ENCODE peak calls at places on chromosomes 3 and 15, in nine cellular contexts. One of them, this sample, is unnamed.

GRCh38 chr15:87672309-87672897 is 584.1 kb downstream of the NTRK3 start:
- DNase-seq in Caco-2: peak; percentile 54
- DNase-seq in dorsolateral prefrontal cortex: peak; percentile 11
- DNase-seq in CD4-positive, alpha-beta T cell: no peak
- DNase-seq in nephron progenitor cell: peak; percentile 54
- DNase-seq in hepatocyte: peak; percentile 50
- DNase-seq in kidney epithelial cell: no peak
- DNase-seq in OCI-LY7: no peak
- DNase-seq in right atrium auricular region: no peak
- DNase-seq in this sample: no peak

GRCh38 chr3:42544492-42545283 is 37.1 kb downstream of the SEC22C start:
- DNase-seq in right atrium auricular region: peak; percentile 69
- DNase-seq in OCI-LY7: no peak
- DNase-seq in kidney epithelial cell: no peak
- DNase-seq in hepatocyte: peak; percentile 39
- DNase-seq in Caco-2: no peak
- DNase-seq in CD4-positive, alpha-beta T cell: no peak
- DNase-seq in nephron progenitor cell: no peak
- DNase-seq in dorsolateral prefrontal cortex: no peak
- DNase-seq in this sample: no peak

GRCh38 chr3:25094932-25095690 is 333.0 kb upstream of the RARB start:
- DNase-seq in right atrium auricular region: no peak
- DNase-seq in Caco-2: no peak
- DNase-seq in hepatocyte: no peak
- DNase-seq in OCI-LY7: no peak
- DNase-seq in nephron progenitor cell: peak; percentile 8
- DNase-seq in CD4-positive, alpha-beta T cell: no peak
- DNase-seq in dorsolateral prefrontal cortex: no peak
- DNase-seq in kidney epithelial cell: no peak
- DNase-seq in this sample: no peak

GRCh38 chr15:40252141-40252437 is 13.2 kb downstream of the PAK6 start:
- DNase-seq in nephron progenitor cell: peak; percentile 32
- DNase-seq in OCI-LY7: no peak
- DNase-seq in kidney epithelial cell: no peak
- DNase-seq in hepatocyte: no peak
- DNase-seq in right atrium auricular region: no peak
- DNase-seq in CD4-positive, alpha-beta T cell: no peak
- DNase-seq in Caco-2: no peak
- DNase-seq in dorsolateral prefrontal cortex: peak; percentile 45
- DNase-seq in this sample: no peak

GRCh38 chr3:148924572-148924971 is 59.5 kb downstream of the CPA3 start:
- DNase-seq in OCI-LY7: no peak
- DNase-seq in nephron progenitor cell: no peak
- DNase-seq in kidney epithelial cell: no peak
- DNase-seq in right atrium auricular region: no peak
- DNase-seq in Caco-2: no peak
- DNase-seq in dorsolateral prefrontal cortex: no peak
- DNase-seq in hepatocyte: no peak
- DNase-seq in CD4-positive, alpha-beta T cell: no peak
- DNase-seq in this sample: no peak

GRCh38 chr15:88635343-88635742 is 3.5 kb upstream of the ISG20 start:
- DNase-seq in OCI-LY7: peak; percentile 86
- DNase-seq in right atrium auricular region: no peak
- DNase-seq in Caco-2: no peak
- DNase-seq in CD4-positive, alpha-beta T cell: peak; percentile 39
- DNase-seq in dorsolateral prefrontal cortex: no peak
- DNase-seq in kidney epithelial cell: no peak
- DNase-seq in hepatocyte: no peak
- DNase-seq in nephron progenitor cell: no peak
- DNase-seq in this sample: no peak

GRCh38 chr3:41503998-41504623 is 304.8 kb downstream of the CTNNB1 start:
- DNase-seq in CD4-positive, alpha-beta T cell: no peak
- DNase-seq in right atrium auricular region: no peak
- DNase-seq in kidney epithelial cell: no peak
- DNase-seq in nephron progenitor cell: no peak
- DNase-seq in dorsolateral prefrontal cortex: no peak
- DNase-seq in OCI-LY7: no peak
- DNase-seq in hepatocyte: no peak
- DNase-seq in Caco-2: no peak
- DNase-seq in this sample: no peak

GRCh38 chr3:115052906-115053305 is 94.2 kb downstream of the ZBTB20 start:
- DNase-seq in hepatocyte: no peak
- DNase-seq in dorsolateral prefrontal cortex: no peak
- DNase-seq in right atrium auricular region: no peak
- DNase-seq in Caco-2: no peak
- DNase-seq in CD4-positive, alpha-beta T cell: no peak
- DNase-seq in kidney epithelial cell: no peak
- DNase-seq in nephron progenitor cell: no peak
- DNase-seq in OCI-LY7: no peak
- DNase-seq in this sample: no peak

GRCh38 chr15:71790081-71790480 is 20.3 kb upstream of the NR2E3 start:
- DNase-seq in CD4-positive, alpha-beta T cell: no peak
- DNase-seq in OCI-LY7: no peak
- DNase-seq in nephron progenitor cell: no peak
- DNase-seq in Caco-2: peak; percentile 50
- DNase-seq in right atrium auricular region: no peak
- DNase-seq in kidney epithelial cell: no peak
- DNase-seq in hepatocyte: peak; percentile 69
- DNase-seq in dorsolateral prefrontal cortex: no peak
- DNase-seq in this sample: no peak

GRCh38 chr15:68192804-68193521 is 12.2 kb downstream of the CALML4 start:
- DNase-seq in CD4-positive, alpha-beta T cell: no peak
- DNase-seq in kidney epithelial cell: no peak
- DNase-seq in hepatocyte: peak; percentile 5
- DNase-seq in nephron progenitor cell: no peak
- DNase-seq in right atrium auricular region: no peak
- DNase-seq in dorsolateral prefrontal cortex: peak; percentile 53
- DNase-seq in Caco-2: no peak
- DNase-seq in OCI-LY7: no peak
- DNase-seq in this sample: no peak

GRCh38 chr3:179373938-179374337 is 26.4 kb downstream of the MFN1 start:
- DNase-seq in CD4-positive, alpha-beta T cell: no peak
- DNase-seq in kidney epithelial cell: no peak
- DNase-seq in dorsolateral prefrontal cortex: no peak
- DNase-seq in Caco-2: no peak
- DNase-seq in OCI-LY7: no peak
- DNase-seq in nephron progenitor cell: no peak
- DNase-seq in right atrium auricular region: no peak
- DNase-seq in hepatocyte: no peak
- DNase-seq in this sample: no peak

GRCh38 chr3:192864943-192865342 is 52.7 kb downstream of the MB21D2 start:
- DNase-seq in CD4-positive, alpha-beta T cell: no peak
- DNase-seq in OCI-LY7: peak; percentile 50
- DNase-seq in hepatocyte: no peak
- DNase-seq in dorsolateral prefrontal cortex: no peak
- DNase-seq in kidney epithelial cell: no peak
- DNase-seq in right atrium auricular region: no peak
- DNase-seq in nephron progenitor cell: no peak
- DNase-seq in Caco-2: no peak
- DNase-seq in this sample: no peak

GRCh38 chr15:53210653-53211052 is 420.5 kb upstream of the ONECUT1 start:
- DNase-seq in hepatocyte: no peak
- DNase-seq in CD4-positive, alpha-beta T cell: no peak
- DNase-seq in dorsolateral prefrontal cortex: no peak
- DNase-seq in Caco-2: no peak
- DNase-seq in nephron progenitor cell: no peak
- DNase-seq in kidney epithelial cell: no peak
- DNase-seq in right atrium auricular region: no peak
- DNase-seq in OCI-LY7: no peak
- DNase-seq in this sample: no peak

GRCh38 chr15:92817339-92817886 is 82.7 kb upstream of the CHD2 start:
- DNase-seq in nephron progenitor cell: no peak
- DNase-seq in hepatocyte: no peak
- DNase-seq in Caco-2: no peak
- DNase-seq in right atrium auricular region: no peak
- DNase-seq in CD4-positive, alpha-beta T cell: no peak
- DNase-seq in dorsolateral prefrontal cortex: no peak
- DNase-seq in OCI-LY7: peak; percentile 69
- DNase-seq in kidney epithelial cell: no peak
- DNase-seq in this sample: no peak

GRCh38 chr3:189278211-189278610 is 106.4 kb downstream of the TPRG1 start:
- DNase-seq in dorsolateral prefrontal cortex: peak; percentile 67
- DNase-seq in nephron progenitor cell: no peak
- DNase-seq in Caco-2: no peak
- DNase-seq in right atrium auricular region: no peak
- DNase-seq in hepatocyte: no peak
- DNase-seq in kidney epithelial cell: no peak
- DNase-seq in OCI-LY7: no peak
- DNase-seq in CD4-positive, alpha-beta T cell: no peak
- DNase-seq in this sample: no peak

GRCh38 chr3:132231633-132232032 is 85.6 kb upstream of the ACP3 start:
- DNase-seq in OCI-LY7: no peak
- DNase-seq in nephron progenitor cell: no peak
- DNase-seq in right atrium auricular region: no peak
- DNase-seq in kidney epithelial cell: no peak
- DNase-seq in hepatocyte: peak; percentile 67
- DNase-seq in Caco-2: no peak
- DNase-seq in CD4-positive, alpha-beta T cell: no peak
- DNase-seq in dorsolateral prefrontal cortex: no peak
- DNase-seq in this sample: no peak

GRCh38 chr3:130850044-130850797 is 43.7 kb upstream of the ATP2C1 start:
- DNase-seq in right atrium auricular region: no peak
- DNase-seq in hepatocyte: peak; percentile 18
- DNase-seq in OCI-LY7: no peak
- DNase-seq in nephron progenitor cell: no peak
- DNase-seq in kidney epithelial cell: peak; percentile 44
- DNase-seq in Caco-2: no peak
- DNase-seq in CD4-positive, alpha-beta T cell: no peak
- DNase-seq in dorsolateral prefrontal cortex: no peak
- DNase-seq in this sample: no peak

GRCh38 chr3:127288921-127289645 is 1.2 kb upstream of the PRR20G start:
- DNase-seq in OCI-LY7: peak; percentile 2
- DNase-seq in hepatocyte: no peak
- DNase-seq in right atrium auricular region: no peak
- DNase-seq in Caco-2: no peak
- DNase-seq in kidney epithelial cell: no peak
- DNase-seq in dorsolateral prefrontal cortex: no peak
- DNase-seq in CD4-positive, alpha-beta T cell: no peak
- DNase-seq in nephron progenitor cell: no peak
- DNase-seq in this sample: no peak

GRCh38 chr15:56792211-56792610 is 58.9 kb upstream of the ZNF280D start:
- DNase-seq in OCI-LY7: no peak
- DNase-seq in nephron progenitor cell: no peak
- DNase-seq in Caco-2: no peak
- DNase-seq in hepatocyte: no peak
- DNase-seq in right atrium auricular region: no peak
- DNase-seq in CD4-positive, alpha-beta T cell: no peak
- DNase-seq in dorsolateral prefrontal cortex: no peak
- DNase-seq in kidney epithelial cell: no peak
- DNase-seq in this sample: no peak

GRCh38 chr3:184500344-184500923 is 61.2 kb upstream of the EPHB3 start:
- DNase-seq in dorsolateral prefrontal cortex: no peak
- DNase-seq in hepatocyte: no peak
- DNase-seq in nephron progenitor cell: no peak
- DNase-seq in Caco-2: no peak
- DNase-seq in OCI-LY7: no peak
- DNase-seq in CD4-positive, alpha-beta T cell: no peak
- DNase-seq in right atrium auricular region: no peak
- DNase-seq in kidney epithelial cell: no peak
- DNase-seq in this sample: no peak

GRCh38 chr15:100349696-100350433 is 8.1 kb upstream of the ADAMTS17 start:
- DNase-seq in CD4-positive, alpha-beta T cell: peak; percentile 76
- DNase-seq in nephron progenitor cell: peak; percentile 93
- DNase-seq in dorsolateral prefrontal cortex: peak; percentile 92
- DNase-seq in hepatocyte: peak; percentile 94
- DNase-seq in Caco-2: peak; percentile 93
- DNase-seq in OCI-LY7: peak; percentile 72
- DNase-seq in kidney epithelial cell: peak; percentile 34
- DNase-seq in right atrium auricular region: peak; percentile 97
- DNase-seq in this sample: peak; percentile 94
- TF ChIP-seq CTCF in CD4-positive, alpha-beta T cell: peak; percentile 90
- TF ChIP-seq CTCF in nephron progenitor cell: peak; percentile 67
- TF ChIP-seq CTCF in dorsolateral prefrontal cortex: peak; percentile 74
- TF ChIP-seq CTCF in hepatocyte: peak; percentile 93
- TF ChIP-seq CTCF in Caco-2: peak; percentile 87
- TF ChIP-seq CTCF in OCI-LY7: peak; percentile 76
- TF ChIP-seq CTCF in kidney epithelial cell: peak; percentile 97
- TF ChIP-seq CTCF in right atrium auricular region: peak; percentile 83
- TF ChIP-seq CTCF in this sample: peak; percentile 66

GRCh38 chr3:151067158-151067557 is 18.3 kb upstream of the MED12L start:
- DNase-seq in right atrium auricular region: no peak
- DNase-seq in hepatocyte: no peak
- DNase-seq in CD4-positive, alpha-beta T cell: no peak
- DNase-seq in kidney epithelial cell: no peak
- DNase-seq in nephron progenitor cell: no peak
- DNase-seq in OCI-LY7: peak; percentile 60
- DNase-seq in Caco-2: peak; percentile 63
- DNase-seq in dorsolateral prefrontal cortex: no peak
- DNase-seq in this sample: no peak
- TF ChIP-seq CTCF in right atrium auricular region: no peak
- TF ChIP-seq CTCF in hepatocyte: no peak
- TF ChIP-seq CTCF in CD4-positive, alpha-beta T cell: no peak
- TF ChIP-seq CTCF in kidney epithelial cell: no peak
- TF ChIP-seq CTCF in nephron progenitor cell: no peak
- TF ChIP-seq CTCF in OCI-LY7: peak; percentile 78
- TF ChIP-seq CTCF in Caco-2: peak; percentile 57
- TF ChIP-seq CTCF in dorsolateral prefrontal cortex: no peak
- TF ChIP-seq CTCF in this sample: no peak

DNA sequence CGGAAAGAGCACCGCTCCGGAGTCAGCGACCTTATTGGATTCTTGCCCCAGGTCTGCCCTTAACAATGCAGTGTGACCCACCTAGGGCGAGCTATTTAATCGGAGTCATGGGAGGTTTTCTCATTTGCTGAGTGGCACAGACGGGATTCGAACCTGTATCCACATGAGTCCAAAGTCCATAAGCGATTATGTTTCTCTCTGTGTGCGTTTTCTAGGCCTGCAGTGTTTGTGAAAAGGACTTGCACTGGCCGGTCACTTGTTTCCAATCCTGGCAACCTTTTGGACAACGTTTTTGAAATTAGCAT is 686 bp upstream of the HDGFL3 start:
- DNase-seq in hepatocyte: no peak
- DNase-seq in Caco-2: no peak
- DNase-seq in CD4-positive, alpha-beta T cell: no peak
- DNase-seq in nephron progenitor cell: no peak
- DNase-seq in dorsolateral prefrontal cortex: no peak
- DNase-seq in right atrium auricular region: no peak
- DNase-seq in OCI-LY7: no peak
- DNase-seq in kidney epithelial cell: no peak
- DNase-seq in this sample: no peak
- TF ChIP-seq CTCF in hepatocyte: peak; percentile 25
- TF ChIP-seq CTCF in Caco-2: no peak
- TF ChIP-seq CTCF in CD4-positive, alpha-beta T cell: no peak
- TF ChIP-seq CTCF in nephron progenitor cell: no peak
- TF ChIP-seq CTCF in dorsolateral prefrontal cortex: no peak
- TF ChIP-seq CTCF in right atrium auricular region: no peak
- TF ChIP-seq CTCF in OCI-LY7: no peak
- TF ChIP-seq CTCF in kidney epithelial cell: no peak
- TF ChIP-seq CTCF in this sample: no peak

GRCh38 chr15:58142827-58143226 is 4.6 kb downstream of the AQP9 start:
- DNase-seq in CD4-positive, alpha-beta T cell: no peak
- DNase-seq in right atrium auricular region: no peak
- DNase-seq in dorsolateral prefrontal cortex: no peak
- DNase-seq in hepatocyte: no peak
- DNase-seq in OCI-LY7: no peak
- DNase-seq in Caco-2: no peak
- DNase-seq in nephron progenitor cell: no peak
- DNase-seq in kidney epithelial cell: no peak
- DNase-seq in this sample: no peak
- TF ChIP-seq CTCF in CD4-positive, alpha-beta T cell: no peak
- TF ChIP-seq CTCF in right atrium auricular region: no peak
- TF ChIP-seq CTCF in dorsolateral prefrontal cortex: no peak
- TF ChIP-seq CTCF in hepatocyte: no peak
- TF ChIP-seq CTCF in OCI-LY7: no peak
- TF ChIP-seq CTCF in Caco-2: no peak
- TF ChIP-seq CTCF in nephron progenitor cell: no peak
- TF ChIP-seq CTCF in kidney epithelial cell: no peak
- TF ChIP-seq CTCF in this sample: no peak